ENCODE peak calls at places on chromosomes 4 and X, in five cellular contexts. J, Q, I, A and D are unnamed samples. For H3K27me3, the result is how much of the 10 kb centered on the place peaks cover.

GRCh38 chrX:11741574-11741973 is 16.5 kb upstream of the MSL3 start:
- DNase-seq in J (no peak), Q (no peak), A (no peak), I (no peak), D (no peak)

GRCh38 chrX:78375894-78376293 is 48.5 kb upstream of the CYSLTR1 start:
- DNase-seq in A (no peak), I (peak), Q (no peak), J (no peak), D (no peak)

GRCh38 chrX:140501321-140501720 is 3.5 kb downstream of the SOX3 start:
- DNase-seq in A (no peak), I (no peak), Q (no peak), J (no peak), D (no peak)

GRCh38 chrX:41100200-41100599 is 15.0 kb downstream of the USP9X start:
- DNase-seq in J (no peak), Q (no peak), A (no peak), I (no peak), D (no peak)

GRCh38 chr4:151781026-151781425 is 20.2 kb upstream of the GATB start:
- DNase-seq in Q (no peak), A (no peak), J (no peak), I (no peak), D (no peak)

GRCh38 chrX:67604979-67605703 is 61.3 kb downstream of the AR start:
- DNase-seq in A (peak), I (no peak), Q (no peak), J (no peak), D (no peak)

GRCh38 chr4:168900080-168900479 is 110.0 kb downstream of the CBR4 start:
- DNase-seq in J (peak), A (no peak), I (no peak), Q (peak), D (no peak)

GRCh38 chr4:167232805-167233522 is 1.3 kb downstream of the SPOCK3 start:
- DNase-seq in A (no peak), Q (no peak), J (no peak), I (no peak), D (no peak)

GRCh38 chr4:10115657-10116624 is 658 bp downstream of the WDR1 start:
- DNase-seq in I (peak), Q (no peak), A (no peak), J (peak), D (peak)

GRCh38 chrX:11461181-11462001 is 168.2 kb downstream of the AMELX start:
- DNase-seq in A (peak), I (no peak), Q (no peak), J (peak), D (no peak)

GRCh38 chr4:85455942-85456341 is 19.0 kb upstream of the ARHGAP24 start:
- DNase-seq in I (no peak), Q (no peak), A (no peak), J (no peak), D (no peak)
- H3K27me3 ChIP-seq in I (under half), Q (under half), A (under half), J (under half), D (under half)

DNA sequence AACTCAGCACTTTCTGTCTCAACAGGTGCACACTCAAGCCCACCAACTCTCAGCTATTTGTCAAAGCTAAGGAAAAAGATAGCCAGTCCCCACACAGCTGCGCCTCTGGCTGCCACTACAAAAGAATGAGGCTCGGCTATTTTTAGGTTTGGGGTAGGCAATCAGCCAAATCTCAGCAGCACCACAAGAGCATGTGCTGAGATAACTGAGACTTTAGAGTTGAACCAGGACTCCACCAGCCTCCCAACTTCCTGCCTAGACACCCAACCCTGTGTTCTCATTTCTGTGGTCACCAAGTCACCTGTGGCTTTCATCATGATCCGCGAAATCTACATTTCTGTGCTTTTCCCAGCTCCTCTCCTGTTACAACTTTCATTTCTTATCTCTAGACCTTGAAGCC is 28.0 kb downstream of the DMD start:
- DNase-seq in Q (peak), I (no peak), J (peak), A (peak), D (no peak)
- H3K27ac ChIP-seq in Q (no peak), I (no peak), J (no peak), A (no peak), D (no peak)

DNA sequence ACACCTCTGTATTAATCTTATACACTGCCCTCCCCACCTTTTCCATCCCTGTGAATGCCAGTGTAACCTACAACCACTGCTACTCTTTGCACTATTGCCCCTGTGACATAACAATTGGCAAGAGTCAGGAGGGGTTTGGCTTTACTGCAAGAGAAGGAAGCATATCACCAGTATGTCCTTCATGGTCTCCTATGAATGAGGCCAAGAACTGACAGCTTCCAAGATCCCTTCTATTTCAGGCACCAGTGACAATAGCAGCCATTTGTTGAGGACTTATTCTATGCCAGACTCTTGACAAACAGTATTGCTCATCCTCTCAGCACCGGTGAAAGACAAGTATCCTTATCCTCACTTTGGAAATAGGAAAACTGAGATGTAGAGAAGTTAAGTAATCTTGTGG is 363.9 kb downstream of the MID1IP1 start:
- DNase-seq in I (no peak), J (no peak), A (no peak), Q (no peak), D (no peak)
- H3K27me3 ChIP-seq in I (under half), J (under half), A (under half), Q (under half), D (under half)

DNA sequence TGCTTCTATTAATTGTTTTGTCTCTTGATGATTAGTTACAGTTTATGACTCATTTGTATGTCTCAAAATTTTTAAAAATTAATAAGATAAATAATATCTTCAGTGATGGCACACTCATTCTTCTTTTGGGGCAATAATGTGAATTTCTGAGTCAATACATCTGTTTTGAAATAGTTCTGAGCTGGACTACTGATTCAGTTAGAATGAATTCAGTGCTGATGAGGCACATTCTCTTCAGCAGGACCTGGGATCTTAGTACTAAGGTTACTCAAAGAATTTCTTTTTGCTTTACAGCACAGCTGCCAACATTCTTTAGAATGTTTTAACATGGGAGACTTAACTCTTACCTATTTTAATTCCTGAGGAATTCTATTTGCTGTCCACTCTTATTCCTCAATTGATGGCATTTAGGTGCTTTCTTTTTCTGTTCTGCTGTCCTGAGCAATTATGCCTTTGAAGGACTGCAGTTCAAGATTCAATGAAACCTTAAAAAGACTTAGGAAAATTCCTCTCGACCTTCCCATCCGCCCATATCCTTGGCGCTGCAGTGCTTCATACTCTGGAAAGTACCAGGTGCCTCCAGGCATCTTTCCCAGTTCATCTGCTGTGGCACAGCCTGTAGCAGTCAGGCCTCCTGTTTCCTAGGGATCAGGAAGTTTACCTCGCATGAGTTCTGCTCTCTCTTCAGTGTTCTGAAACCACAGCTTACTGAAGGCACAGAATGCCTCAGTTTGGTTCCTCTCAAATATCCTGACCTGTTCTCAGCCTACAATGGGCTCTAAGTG is 213.7 kb downstream of the FSTL5 start:
- DNase-seq in J (no peak), Q (no peak), A (peak), I (no peak), D (no peak)
- H3K27ac ChIP-seq in J (no peak), Q (no peak), A (peak), I (no peak), D (no peak)

GRCh38 chrX:152204919-152205318 is 66.5 kb upstream of the MAGEA10 start:
- DNase-seq in I (no peak), A (no peak), Q (no peak), J (no peak), D (no peak)
- H3K27me3 ChIP-seq in I (under half), A (under half), Q (under half), J (under half), D (under half)